ENCODE peak calls at places on chromosome 5, in four cellular contexts. N is Daoy, B is NCI-H1092 treated with DMSO at 0.1 percent for 48 hours, H is NCI-H774. K is an unnamed sample.

GRCh38 chr5:110880413-110880812 is 141.6 kb downstream of the SLC25A46 start:
- DNase-seq in N (peak; percentile 88), H (no peak), B (no peak), K (no peak)

GRCh38 chr5:168270446-168270845 is 21.0 kb upstream of the WWC1 start:
- DNase-seq in B (no peak), N (peak; percentile 38), H (no peak), K (no peak)

GRCh38 chr5:169706070-169706469 is 69.0 kb downstream of the DOCK2 start:
- DNase-seq in H (no peak), N (no peak), B (no peak), K (no peak)

GRCh38 chr5:69019665-69020064 is 74.1 kb upstream of the SLC30A5 start:
- DNase-seq in H (no peak), B (no peak), N (no peak), K (no peak)

GRCh38 chr5:141186897-141187512 is at the start of gene PCDHB9:
- DNase-seq in H (peak; percentile 27), N (peak; percentile 63), B (peak; percentile 27), K (no peak)

GRCh38 chr5:54793612-54794436 is 191.6 kb downstream of the ESM1 start:
- DNase-seq in N (no peak), H (no peak), B (no peak), K (no peak)

GRCh38 chr5:146098047-146098446 is 7.3 kb downstream of the PLAC8L1 start:
- DNase-seq in N (no peak), H (no peak), B (no peak), K (no peak)

GRCh38 chr5:174736351-174736721 is 12.0 kb downstream of the MSX2 start:
- DNase-seq in H (no peak), N (peak; percentile 90), B (no peak), K (no peak)

GRCh38 chr5:127887282-127887681 is 184.1 kb downstream of the CCDC192 start:
- DNase-seq in H (no peak), B (no peak), N (no peak), K (no peak)

GRCh38 chr5:27845248-27845647 is 806.9 kb upstream of the CDH9 start:
- DNase-seq in B (no peak), N (no peak), H (no peak), K (no peak)

GRCh38 chr5:57581772-57582171 is 99.2 kb upstream of the ACTBL2 start:
- DNase-seq in N (no peak), B (no peak), H (no peak), K (no peak)

GRCh38 chr5:179768326-179769085 is 25.3 kb upstream of the LTC4S start:
- DNase-seq in B (no peak), H (no peak), N (no peak), K (no peak)

GRCh38 chr5:111453747-111454146 is 58.6 kb downstream of the STARD4 start:
- DNase-seq in N (peak; percentile 86), B (peak; percentile 75), H (no peak), K (no peak)

GRCh38 chr5:40485021-40485998 is 194.4 kb upstream of the PTGER4 start:
- DNase-seq in H (no peak), B (no peak), N (no peak), K (no peak)

GRCh38 chr5:114223866-114224265 is 138.0 kb upstream of the KCNN2 start:
- DNase-seq in B (no peak), H (no peak), N (no peak), K (no peak)

GRCh38 chr5:32642276-32643002 is 57.1 kb downstream of the SUB1 start:
- DNase-seq in N (no peak), B (no peak), H (no peak), K (no peak)

GRCh38 chr5:73338201-73339126 is 110.1 kb downstream of the FOXD1 start:
- DNase-seq in N (peak; percentile 86), B (peak; percentile 69), H (peak; percentile 17), K (no peak)

GRCh38 chr5:1751026-1751863 is 48.4 kb downstream of the MRPL36 start:
- DNase-seq in B (no peak), H (no peak), N (no peak), K (no peak)

GRCh38 chr5:69512740-69513260 is 20.2 kb downstream of the OCLN start:
- DNase-seq in N (peak; percentile 6), B (no peak), H (no peak), K (no peak)

GRCh38 chr5:143135832-143136551 is 267.5 kb downstream of the NR3C1 start:
- DNase-seq in B (no peak), H (no peak), N (peak; percentile 24), K (no peak)

K was measured in NCI-H2029 treated with DMSO at 0.1 percent for 48 hours.